ENCODE peak calls at places on chromosomes 7 and 10, in four cellular contexts. I is esophagus muscularis mucosa, D is spleen, H is HCT116. K is an unnamed sample.

GRCh38 chr10:77249901-77250459 is 387.6 kb downstream of the KCNMA1 start:
- DNase-seq in I (no peak), D (no peak), H (no peak), K (no peak)

GRCh38 chr7:1611708-1612241 is 41.9 kb upstream of the PSMG3 start:
- DNase-seq in I (no peak), D (no peak), H (peak; percentile 3), K (no peak)

GRCh38 chr7:46654546-46655443 is 733.7 kb upstream of the IGFBP3 start:
- DNase-seq in I (no peak), D (no peak), H (no peak), K (no peak)

GRCh38 chr7:1530946-1531262 is 402 bp downstream of the MAFK start:
- DNase-seq in I (no peak), D (no peak), H (no peak), K (no peak)

GRCh38 chr7:131431289-131431688 is 103.6 kb downstream of the MKLN1 start:
- DNase-seq in I (no peak), D (no peak), H (no peak), K (no peak)

GRCh38 chr10:45034301-45034700 is 33.6 kb downstream of the ZNF22 start:
- DNase-seq in I (no peak), D (no peak), H (no peak), K (no peak)

GRCh38 chr7:97307521-97308108 is 190.1 kb downstream of the SDHAF3 start:
- DNase-seq in I (no peak), D (no peak), H (no peak), K (no peak)

GRCh38 chr10:86440874-86441838 is 74.6 kb upstream of the GRID1 start:
- DNase-seq in I (no peak), D (no peak), H (no peak), K (no peak)

GRCh38 chr7:65976659-65977196 is 5.3 kb downstream of the GUSB start:
- DNase-seq in I (no peak), D (peak; percentile 57), H (no peak), K (no peak)

GRCh38 chr10:29795856-29796255 is 161.1 kb upstream of the SVIL start:
- DNase-seq in I (no peak), D (no peak), H (no peak), K (no peak)

GRCh38 chr7:34080513-34080912 is 175.2 kb downstream of the BMPER start:
- DNase-seq in I (no peak), D (no peak), H (no peak), K (no peak)

GRCh38 chr7:10643545-10643944 is 330.1 kb upstream of the PHF14 start:
- DNase-seq in I (no peak), D (no peak), H (no peak), K (no peak)

GRCh38 chr7:1975581-1975980 is 257.2 kb downstream of the MAD1L1 start:
- DNase-seq in I (no peak), D (peak; percentile 47), H (no peak), K (no peak)

GRCh38 chr7:137074386-137075030 is 206.1 kb downstream of the CHRM2 start:
- DNase-seq in I (no peak), D (no peak), H (no peak), K (no peak)

GRCh38 chr10:62614389-62615157 is 189.9 kb upstream of the ADO start:
- DNase-seq in I (peak; percentile 84), D (no peak), H (no peak), K (peak; percentile 88)

GRCh38 chr10:98150544-98150943 is 16.1 kb downstream of the R3HCC1L start:
- DNase-seq in I (no peak), D (no peak), H (no peak), K (no peak)

GRCh38 chr10:17249820-17250219 is 21.8 kb downstream of the VIM start:
- DNase-seq in I (no peak), D (no peak), H (peak; percentile 29), K (no peak)

GRCh38 chr10:14696763-14697321 is 77.9 kb downstream of the FAM107B start:
- DNase-seq in I (no peak), D (no peak), H (no peak), K (no peak)

GRCh38 chr10:14699482-14699881 is 75.2 kb downstream of the FAM107B start:
- DNase-seq in I (no peak), D (no peak), H (no peak), K (no peak)

GRCh38 chr10:14700551-14700950 is 74.1 kb downstream of the FAM107B start:
- DNase-seq in I (no peak), D (no peak), H (no peak), K (no peak)

GRCh38 chr10:14695833-14696232 is 78.9 kb downstream of the FAM107B start:
- DNase-seq in I (no peak), D (no peak), H (no peak), K (no peak)

DNA sequence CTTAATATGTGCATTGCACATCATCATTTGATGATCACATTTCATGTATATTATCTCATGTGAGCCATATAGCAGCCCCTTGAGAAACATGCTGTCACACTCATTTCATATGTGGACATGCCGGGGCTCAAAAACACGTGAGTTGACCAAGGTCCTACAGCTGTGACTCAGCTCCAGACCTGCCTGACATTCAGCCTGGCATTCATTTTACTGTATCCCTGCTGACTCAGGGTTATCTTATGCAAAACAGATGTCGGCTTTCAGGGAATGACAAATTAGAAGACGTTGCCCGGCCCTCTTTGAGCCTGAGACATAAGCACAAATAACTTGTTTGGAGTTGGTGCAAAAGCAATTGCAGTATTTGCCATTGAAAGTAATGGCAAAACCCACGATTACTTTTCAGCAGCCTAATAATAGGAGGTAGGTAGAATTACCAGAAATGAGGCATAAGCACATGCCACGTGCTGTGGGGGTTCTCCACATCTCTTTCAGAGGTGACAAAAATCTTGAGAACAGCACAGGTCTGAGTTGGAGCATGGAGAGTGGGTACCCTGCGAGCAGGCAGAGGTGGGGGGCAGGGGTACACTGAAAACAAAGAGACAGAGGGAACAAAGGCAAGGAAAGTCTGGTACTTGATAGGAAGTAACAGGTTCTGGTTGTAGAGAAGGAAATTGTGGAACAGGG is 76.1 kb downstream of the FAM107B start:
- DNase-seq in I (no peak), D (no peak), H (no peak), K (no peak)
- H3K27ac ChIP-seq in I (no peak overlapping the region), D (no peak overlapping the region), H (no peak overlapping the region), K (no peak overlapping the region)

DNA sequence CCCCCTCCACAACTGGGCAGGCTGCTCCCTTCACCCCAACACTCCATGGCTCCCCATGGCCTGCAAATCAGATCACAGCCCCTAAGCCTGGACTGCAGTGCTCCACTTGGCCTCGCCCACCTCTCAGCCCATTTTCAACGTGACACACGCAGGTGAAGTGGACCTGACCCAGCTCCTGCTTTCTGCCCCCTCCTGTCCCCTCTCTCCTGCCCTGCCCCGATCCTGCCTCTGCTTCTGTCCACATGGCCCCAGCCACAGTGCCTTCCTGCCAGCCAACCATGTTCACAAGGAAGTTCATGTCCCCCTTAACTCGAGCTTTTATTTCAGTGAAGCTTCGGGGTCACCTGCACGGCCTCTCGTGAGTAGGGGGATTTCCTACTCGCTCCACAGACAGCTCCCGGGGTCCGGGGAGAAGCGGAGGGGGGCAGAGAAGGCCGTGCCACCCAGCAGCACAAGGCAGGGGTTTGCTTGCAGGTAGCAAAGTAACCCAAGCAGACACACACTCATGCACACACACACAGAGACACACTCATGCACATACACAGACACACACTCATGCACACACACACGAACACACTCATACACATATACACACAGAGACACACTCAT is 537.5 kb downstream of the DNAJB6 start:
- DNase-seq in I (no peak), D (peak; percentile 56), H (no peak), K (no peak)
- TF ChIP-seq POLR2A in I (no peak), D (no peak), H (no peak), K (no peak)

GRCh38 chr10:70145666-70146488 is 623 bp downstream of the TYSND1 start:
- DNase-seq in I (no peak), D (peak; percentile 95), H (no peak), K (no peak)

GRCh38 chr10:70142555-70142954 is 3.9 kb downstream of the TYSND1 start:
- DNase-seq in I (no peak), D (peak; percentile 61), H (no peak), K (no peak)

GRCh38 chr10:70146489-70147488 is at the start of gene TYSND1:
- DNase-seq in I (peak; percentile 99), D (peak; percentile 97), H (peak; percentile 98), K (peak; percentile 99)

GRCh38 chr10:70144372-70145110 is 2.0 kb downstream of the TYSND1 start:
- DNase-seq in I (no peak), D (no peak), H (no peak), K (no peak)

GRCh38 chr10:70145166-70145665 is 1.3 kb downstream of the TYSND1 start:
- DNase-seq in I (no peak), D (no peak), H (no peak), K (no peak)
- TF ChIP-seq POLR2AphosphoS5 in I (no peak), D (no peak), H (no peak), K (no peak)

DNA sequence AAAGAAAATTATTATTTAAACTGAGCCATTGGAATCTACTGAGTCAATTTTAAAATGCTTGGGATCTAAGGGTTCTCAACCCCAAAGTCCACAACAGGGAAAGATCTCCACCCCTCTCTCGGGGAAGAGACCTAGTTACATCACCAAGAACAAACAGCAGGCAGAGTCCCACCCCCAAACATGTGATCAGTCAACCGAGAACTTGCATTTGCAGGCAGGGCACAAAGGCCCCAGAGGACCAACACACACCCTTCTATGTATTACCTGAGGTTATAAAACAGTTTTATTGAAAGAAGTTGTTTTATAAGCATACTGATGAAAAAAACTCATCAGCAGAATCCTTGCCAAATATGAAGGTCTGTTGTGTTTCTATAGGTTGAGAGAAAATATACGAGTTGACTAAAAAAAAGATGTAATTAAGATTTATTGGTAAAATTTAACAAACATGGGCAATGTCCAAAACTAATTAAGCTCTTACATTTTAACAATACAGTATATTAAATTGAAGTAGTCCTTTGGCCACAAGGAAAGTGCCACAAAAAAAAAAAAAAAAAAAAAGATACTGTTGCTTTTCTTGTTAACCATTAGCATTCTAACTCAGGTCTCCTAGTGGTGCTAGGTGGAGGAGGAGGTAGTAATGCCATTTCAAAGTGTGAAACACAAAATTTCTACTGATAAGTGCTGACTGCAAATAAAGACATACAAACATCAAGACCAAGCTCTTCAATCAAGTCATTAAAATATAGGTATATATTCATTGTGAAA is 975 bp upstream of the USP54 start:
- DNase-seq in I (no peak), D (no peak), H (peak; percentile 48), K (no peak)
- H3K27ac ChIP-seq in I (peak overlapping the region; percentile 19), D (no peak overlapping the region), H (peak overlapping the region; percentile 14), K (peak overlapping the region; percentile 78)

GRCh38 chr7:30911561-30911969 is at the start of gene AQP1:
- DNase-seq in I (peak; percentile 94), D (no peak), H (no peak), K (no peak)
- TF ChIP-seq POLR2A in I (peak; percentile 53), D (no peak), H (no peak), K (no peak)

GRCh38 chr7:52782348-52782747 is 253.1 kb upstream of the POM121L12 start:
- DNase-seq in I (no peak), D (no peak), H (no peak), K (no peak)
- TF ChIP-seq POLR2AphosphoS5 in I (no peak), D (no peak), H (no peak), K (no peak)

DNA sequence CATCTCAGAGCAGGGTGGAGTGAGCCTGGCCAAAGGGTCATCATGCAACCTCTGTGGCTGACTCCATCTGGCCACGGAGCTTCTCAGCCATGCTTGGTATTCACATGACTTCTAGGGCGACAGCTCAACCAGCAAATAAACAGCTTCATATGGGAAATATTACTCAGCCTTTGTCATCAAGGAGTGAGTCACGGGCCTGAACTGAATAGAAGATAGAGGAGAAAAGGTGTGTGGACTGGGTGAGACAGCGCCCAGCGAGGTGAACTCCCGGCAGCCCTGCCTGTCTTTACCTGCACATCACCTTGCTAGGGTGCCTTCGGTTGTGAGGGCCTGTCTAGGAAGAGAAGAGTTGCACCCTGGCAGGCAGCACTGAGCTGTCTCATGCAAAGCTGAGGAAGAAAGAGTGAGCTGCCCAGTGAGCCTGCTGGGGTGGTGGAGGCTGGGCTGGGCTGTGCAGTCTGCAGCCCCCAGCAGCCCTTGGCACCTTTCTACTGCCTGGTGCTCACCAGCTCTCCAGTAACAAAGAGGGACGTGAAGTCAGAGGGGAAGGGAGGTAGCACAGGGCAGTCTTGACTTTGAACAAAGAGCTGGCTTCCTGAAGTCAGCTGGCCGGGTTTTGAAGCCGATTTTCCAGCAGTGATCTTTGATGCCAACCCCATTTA is 114.2 kb downstream of the EGFR start:
- DNase-seq in I (no peak), D (no peak), H (peak; percentile 97), K (peak; percentile 95)
- H3K27ac ChIP-seq in I (peak overlapping the region; percentile 87), D (no peak overlapping the region), H (peak overlapping the region; percentile 98), K (peak overlapping the region; percentile 91)